ENCODE peak calls at places on chromosomes 3 and 15, in eight cellular contexts. U is fibroblast of lung, O is tibial nerve, D is colonic mucosa, F is ovary, A is cardiac muscle cell, S is thoracic aorta, Z is transverse colon. W is an unnamed sample.

GRCh38 chr3:175088981-175089380 is 229.8 kb downstream of the NAALADL2 start:
- DNase-seq in F (no peak), U (no peak), O (no peak), S (no peak), A (no peak), Z (no peak), D (no peak), W (no peak)

GRCh38 chr15:85859671-85860070 is 64.9 kb upstream of the KLHL25 start:
- DNase-seq in O (no peak), Z (no peak), U (no peak), S (no peak), D (no peak), A (no peak), F (no peak), W (no peak)

GRCh38 chr15:59473226-59473625 is 35.2 kb downstream of the FAM81A start:
- DNase-seq in F (no peak), A (peak; percentile 16), D (no peak), Z (no peak), U (no peak), O (no peak), S (no peak), W (no peak)

GRCh38 chr3:58356054-58356453 is 23.4 kb downstream of the PXK start:
- DNase-seq in O (no peak), U (no peak), A (no peak), D (no peak), Z (peak; percentile 13), F (no peak), S (no peak), W (no peak)

GRCh38 chr15:56732135-56732880 is 1.0 kb downstream of the ZNF280D start:
- DNase-seq in D (peak; percentile 27), U (peak; percentile 87), A (peak; percentile 79), F (no peak), Z (peak; percentile 12), S (no peak), O (peak; percentile 23), W (no peak)

GRCh38 chr3:132972333-132972732 is 65.9 kb upstream of the TMEM108 start:
- DNase-seq in U (peak; percentile 42), F (no peak), S (no peak), A (peak; percentile 80), D (no peak), Z (no peak), O (no peak), W (no peak)

GRCh38 chr3:143142354-143142753 is 22.8 kb downstream of the CHST2 start:
- DNase-seq in D (no peak), S (no peak), A (no peak), F (no peak), Z (no peak), O (no peak), U (no peak), W (no peak)

GRCh38 chr3:184711366-184712247 is at the start of gene MAGEF1:
- DNase-seq in S (peak; percentile 56), A (peak; percentile 85), F (peak; percentile 85), U (peak; percentile 94), Z (peak; percentile 85), D (peak; percentile 87), O (peak; percentile 59), W (peak; percentile 26)

GRCh38 chr15:90119367-90119766 is 17.1 kb upstream of the IDH2 start:
- DNase-seq in D (no peak), Z (no peak), F (no peak), O (no peak), A (no peak), U (no peak), S (no peak), W (no peak)

GRCh38 chr3:71380096-71380495 is 203.4 kb downstream of the FOXP1 start:
- DNase-seq in U (peak; percentile 54), O (peak; percentile 45), F (no peak), D (no peak), Z (no peak), A (no peak), S (peak; percentile 11), W (no peak)

GRCh38 chr3:141386611-141387110 is 18.4 kb downstream of the ZBTB38 start:
- DNase-seq in S (no peak), Z (no peak), O (no peak), A (peak; percentile 59), D (no peak), U (no peak), F (no peak), W (no peak)

GRCh38 chr3:188296761-188297689 is 143.1 kb downstream of the LPP start:
- DNase-seq in O (no peak), F (peak; percentile 33), U (peak; percentile 94), A (peak; percentile 94), Z (peak; percentile 17), S (no peak), D (peak; percentile 53), W (no peak)

GRCh38 chr3:58948018-58948417 is 101.8 kb downstream of the CFAP20DC start:
- DNase-seq in A (no peak), S (no peak), F (no peak), U (no peak), D (no peak), Z (no peak), O (no peak), W (no peak)

GRCh38 chr15:41494190-41494921 is 682 bp downstream of the ITPKA start:
- DNase-seq in F (no peak), O (no peak), S (no peak), D (peak; percentile 52), Z (peak; percentile 46), A (no peak), U (no peak), W (no peak)

GRCh38 chr15:66825731-66826130 is 123.7 kb downstream of the SMAD6 start:
- DNase-seq in A (no peak), U (no peak), F (no peak), O (no peak), D (no peak), Z (no peak), S (no peak), W (no peak)

GRCh38 chr3:23537006-23537620 is 268.6 kb upstream of the UBE2E1 start:
- DNase-seq in Z (no peak), A (no peak), S (no peak), D (no peak), F (no peak), O (no peak), U (no peak), W (no peak)

GRCh38 chr3:148229107-148229506 is 468.6 kb upstream of the AGTR1 start:
- DNase-seq in U (no peak), A (no peak), F (no peak), O (no peak), D (no peak), Z (no peak), S (no peak), W (no peak)

GRCh38 chr3:180918542-180918941 is 6.1 kb downstream of the FXR1 start:
- DNase-seq in S (no peak), Z (no peak), F (no peak), U (no peak), A (no peak), D (no peak), O (no peak), W (no peak)

GRCh38 chr3:44132061-44132460 is 109.6 kb upstream of the TOPAZ1 start:
- DNase-seq in Z (no peak), U (no peak), F (no peak), A (no peak), D (no peak), S (no peak), O (no peak), W (no peak)

GRCh38 chr3:150765949-150766720 is 3.2 kb upstream of the SIAH2 start:
- DNase-seq in Z (no peak), F (no peak), A (peak; percentile 51), U (peak; percentile 92), S (no peak), D (no peak), O (no peak), W (no peak)

GRCh38 chr3:177195941-177196472 is 1.3 kb downstream of the TBL1XR1 start:
- DNase-seq in S (no peak), A (peak; percentile 39), F (no peak), D (peak; percentile 58), U (no peak), Z (no peak), O (peak; percentile 17), W (no peak)

GRCh38 chr3:100032262-100032661 is 82.0 kb downstream of the FILIP1L start:
- DNase-seq in D (no peak), Z (no peak), A (peak; percentile 87), S (no peak), F (no peak), O (no peak), U (peak; percentile 98), W (no peak)
- H3K4me1 ChIP-seq in D (no peaks in the 10 kb centered on the region), Z (no peaks in the 10 kb centered on the region), A (no peaks in the 10 kb centered on the region), S (peaks cover 52% of the 10 kb centered on the region), F (peaks cover 8% of the 10 kb centered on the region), O (no peaks in the 10 kb centered on the region), U (no peaks in the 10 kb centered on the region), W (peaks cover 34% of the 10 kb centered on the region)

DNA sequence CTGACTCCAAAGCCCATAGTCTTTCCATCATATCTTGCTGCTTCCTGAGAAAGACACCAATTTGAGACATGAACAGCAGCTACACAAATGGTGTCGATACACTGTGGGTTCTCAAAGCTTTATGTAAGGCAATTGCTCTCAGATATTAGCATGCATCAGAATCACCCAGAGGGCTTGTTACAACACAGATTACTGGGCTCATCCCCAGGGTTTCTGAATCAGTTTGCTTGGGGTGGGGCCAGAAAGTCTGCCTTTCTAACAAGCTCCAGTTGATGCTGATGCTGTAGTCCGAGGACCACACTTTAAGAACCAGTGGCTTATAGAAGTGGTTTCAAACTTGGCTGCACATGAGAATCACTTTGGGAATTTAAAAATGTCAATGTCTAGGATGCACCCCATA is 86.5 kb downstream of the SEMA6D start:
- DNase-seq in U (no peak), D (no peak), Z (no peak), A (no peak), S (no peak), O (no peak), F (no peak), W (no peak)
- TF ChIP-seq CTCF in U (no peak), D (no peak), Z (no peak), A (no peak), S (no peak), O (no peak), F (no peak), W (no peak)

GRCh38 chr3:194130211-194130610 is 5.7 kb upstream of the HES1 start:
- DNase-seq in Z (no peak), A (no peak), U (no peak), S (no peak), D (no peak), F (no peak), O (no peak), W (no peak)

GRCh38 chr3:194129581-194130133 is 6.3 kb upstream of the HES1 start:
- DNase-seq in O (no peak), F (peak; percentile 43), Z (peak; percentile 44), U (peak; percentile 87), S (no peak), D (peak; percentile 75), A (peak; percentile 93), W (no peak)

GRCh38 chr3:194132465-194133358 is 3.2 kb upstream of the HES1 start:
- DNase-seq in S (no peak), F (no peak), Z (no peak), A (peak; percentile 16), U (no peak), O (no peak), D (no peak), W (no peak)

GRCh38 chr3:194128202-194128907 is 7.6 kb upstream of the HES1 start:
- DNase-seq in Z (no peak), S (no peak), F (no peak), U (peak; percentile 52), O (no peak), D (no peak), A (peak; percentile 17), W (no peak)

GRCh38 chr3:194130807-194131589 is 5.0 kb upstream of the HES1 start:
- DNase-seq in A (peak; percentile 38), O (no peak), Z (peak; percentile 62), U (peak; percentile 77), D (peak; percentile 70), F (no peak), S (no peak), W (no peak)
- H3K4me1 ChIP-seq in A (peaks cover 31% of the 10 kb centered on the region), O (peaks cover 41% of the 10 kb centered on the region), Z (peaks cover 15% of the 10 kb centered on the region), U (peaks cover 4% of the 10 kb centered on the region), D (peaks cover 6% of the 10 kb centered on the region), F (peaks cover 9% of the 10 kb centered on the region), S (peaks cover 49% of the 10 kb centered on the region), W (peaks cover 35% of the 10 kb centered on the region)

GRCh38 chr3:12495749-12496452 is 11.6 kb downstream of the TSEN2 start:
- DNase-seq in O (no peak), D (no peak), F (no peak), U (no peak), S (no peak), A (no peak), Z (no peak), W (no peak)
- TF ChIP-seq CTCF in O (no peak), D (no peak), F (no peak), U (no peak), S (no peak), A (no peak), Z (no peak), W (no peak)